ENCODE peak calls at places on chromosomes 12 and 14, in seven cellular contexts. J is HFF-Myc; F is HTR-8/SVneo; I is psoas muscle; K is activated T-helper 1 cell treated with anti-CD3 and anti-CD28 coated beads, Interleukin-2, amount 50 U/mL, for 16 hours; D is foreskin melanocyte; W is astrocyte of the spinal cord. X is an unnamed sample.

GRCh38 chr12:10701226-10701681 is 21.9 kb downstream of the YBX3 start:
- DNase-seq in J (no peak), F (no peak), I (no peak), K (no peak), D (no peak), W (no peak), X (no peak)

GRCh38 chr14:78974691-78975090 is 804.5 kb downstream of the NRXN3 start:
- DNase-seq in J (no peak), F (no peak), I (no peak), K (no peak), D (no peak), W (peak; percentile 65), X (no peak)

GRCh38 chr14:36940476-36940875 is 231.9 kb downstream of the SLC25A21 start:
- DNase-seq in J (no peak), F (no peak), I (no peak), K (no peak), D (no peak), W (no peak), X (no peak)

GRCh38 chr12:128133321-128134050 is 133.5 kb upstream of the TMEM132C start:
- DNase-seq in J (no peak), F (no peak), I (no peak), K (no peak), D (no peak), W (no peak), X (no peak)

GRCh38 chr12:1878695-1879094 is 39.8 kb downstream of the CACNA2D4 start:
- DNase-seq in J (no peak), F (no peak), I (no peak), K (no peak), D (no peak), W (no peak), X (no peak)

GRCh38 chr12:14803830-14804160 is 325 bp downstream of the C12orf60 start:
- DNase-seq in J (no peak), F (no peak), I (no peak), K (no peak), D (no peak), W (no peak), X (no peak)

GRCh38 chr12:119425623-119426022 is 91.1 kb downstream of the CCDC60 start:
- DNase-seq in J (no peak), F (no peak), I (no peak), K (no peak), D (no peak), W (no peak), X (no peak)

GRCh38 chr12:1913377-1914115 is 4.9 kb downstream of the CACNA2D4 start:
- DNase-seq in J (no peak), F (no peak), I (no peak), K (no peak), D (no peak), W (no peak), X (no peak)

GRCh38 chr14:65412881-65413738 is 580 bp downstream of the FUT8 start:
- DNase-seq in J (no peak), F (peak; percentile 57), I (peak; percentile 50), K (peak; percentile 3), D (peak; percentile 52), W (peak; percentile 74), X (no peak)

GRCh38 chr12:118979763-118980406 is 1.5 kb upstream of the SRRM4 start:
- DNase-seq in J (peak; percentile 6), F (peak; percentile 37), I (no peak), K (no peak), D (peak; percentile 32), W (peak; percentile 4), X (peak; percentile 65)

GRCh38 chr14:93031505-93032300 is 84.0 kb downstream of the ITPK1 start:
- DNase-seq in J (no peak), F (no peak), I (no peak), K (no peak), D (peak; percentile 96), W (no peak), X (no peak)

GRCh38 chr12:106139422-106140141 is 828 bp upstream of the NUAK1 start:
- DNase-seq in J (no peak), F (peak; percentile 80), I (peak; percentile 94), K (no peak), D (no peak), W (peak; percentile 84), X (no peak)

GRCh38 chr14:102986810-102987579 is 64.5 kb downstream of the AMN start:
- DNase-seq in J (peak; percentile 46), F (no peak), I (peak; percentile 48), K (no peak), D (peak; percentile 87), W (peak; percentile 69), X (peak; percentile 84)

GRCh38 chr12:121804417-121805111 is 755 bp downstream of the SETD1B start:
- DNase-seq in J (no peak), F (no peak), I (peak; percentile 66), K (peak; percentile 44), D (no peak), W (peak; percentile 43), X (no peak)

GRCh38 chr12:38823743-38824142 is 81.6 kb downstream of the CPNE8 start:
- DNase-seq in J (peak; percentile 2), F (no peak), I (no peak), K (no peak), D (peak; percentile 51), W (peak; percentile 5), X (no peak)

GRCh38 chr12:12527820-12528296 is 34.8 kb downstream of the DUSP16 start:
- DNase-seq in J (no peak), F (no peak), I (no peak), K (no peak), D (no peak), W (no peak), X (no peak)

GRCh38 chr12:9940370-9940769 is 8.2 kb upstream of the CLEC2A start:
- DNase-seq in J (no peak), F (no peak), I (no peak), K (no peak), D (peak; percentile 22), W (no peak), X (peak; percentile 27)

GRCh38 chr12:40314927-40315326 is 90.1 kb downstream of the LRRK2 start:
- DNase-seq in J (no peak), F (no peak), I (no peak), K (no peak), D (no peak), W (no peak), X (no peak)

GRCh38 chr12:9039397-9039977 is 50.1 kb downstream of the KLRG1 start:
- DNase-seq in J (peak; percentile 30), F (peak; percentile 62), I (no peak), K (no peak), D (peak; percentile 45), W (peak; percentile 44), X (peak; percentile 85)

GRCh38 chr12:117472983-117473382 is 111.6 kb upstream of the NOS1 start:
- DNase-seq in J (no peak), F (no peak), I (no peak), K (no peak), D (no peak), W (no peak), X (no peak)

GRCh38 chr12:95624544-95624943 is 73.3 kb upstream of the USP44 start:
- DNase-seq in J (no peak), F (no peak), I (no peak), K (no peak), D (no peak), W (peak; percentile 81), X (no peak)

GRCh38 chr12:57452937-57453509 is 2.1 kb upstream of the INHBE start:
- DNase-seq in J (no peak), F (peak; percentile 73), I (peak; percentile 90), K (no peak), D (peak; percentile 44), W (peak; percentile 77), X (peak; percentile 64)

GRCh38 chr12:39095636-39096330 is 190.4 kb upstream of the CPNE8 start:
- DNase-seq in J (no peak), F (no peak), I (no peak), K (no peak), D (no peak), W (no peak), X (no peak)

GRCh38 chr12:132259872-132260695 is 69.3 kb downstream of the GALNT9 start:
- DNase-seq in J (no peak), F (no peak), I (no peak), K (no peak), D (no peak), W (no peak), X (no peak)

GRCh38 chr12:124172646-124173045 is 122.2 kb upstream of the RFLNA start:
- DNase-seq in J (no peak), F (peak; percentile 77), I (no peak), K (no peak), D (no peak), W (peak; percentile 20), X (no peak)

GRCh38 chr14:55884819-55885218 is 233.4 kb upstream of the PELI2 start:
- DNase-seq in J (peak; percentile 14), F (no peak), I (no peak), K (no peak), D (no peak), W (no peak), X (no peak)

GRCh38 chr14:50260511-50260910 is 29.1 kb upstream of the SOS2 start:
- DNase-seq in J (peak; percentile 26), F (peak; percentile 19), I (no peak), K (no peak), D (peak; percentile 22), W (peak; percentile 39), X (peak; percentile 43)

GRCh38 chr12:104105461-104105860 is 32.5 kb downstream of the NFYB start:
- DNase-seq in J (no peak), F (no peak), I (no peak), K (no peak), D (no peak), W (no peak), X (no peak)

GRCh38 chr12:752673-753400 is 458 bp downstream of the WNK1 start:
- DNase-seq in J (no peak), F (no peak), I (peak; percentile 86), K (peak; percentile 37), D (peak; percentile 60), W (peak; percentile 48), X (no peak)

GRCh38 chr14:104558231-104559042 is 21.1 kb upstream of the C14orf180 start:
- DNase-seq in J (no peak), F (no peak), I (peak; percentile 41), K (no peak), D (no peak), W (no peak), X (no peak)